ENCODE peak calls at places on chromosomes 1 and 21, in six cellular contexts. G is cardiac muscle cell, D is suprapubic skin, J is HCT116, C is adipocyte, M is stomach. A is an unnamed sample. For H3K9me3, the result is how much of the 10 kb centered on the place peaks cover.

GRCh38 chr1:9573723-9574122 is 15.0 kb upstream of the TMEM201 start:
- DNase-seq in J (no peak), M (no peak), D (no peak), C (peak), G (peak), A (no peak)

GRCh38 chr1:216457356-216457755 is 34.1 kb upstream of the USH2A start:
- DNase-seq in J (no peak), D (no peak), C (peak), M (no peak), G (peak), A (no peak)

GRCh38 chr1:236982380-236982779 is 21.9 kb downstream of the MT1HL1 start:
- DNase-seq in M (no peak), G (peak), D (no peak), C (no peak), J (no peak), A (no peak)

GRCh38 chr21:42215942-42216725 is 2.8 kb upstream of the ABCG1 start:
- DNase-seq in D (peak), M (peak), C (no peak), G (no peak), J (no peak), A (no peak)

GRCh38 chr1:1626207-1627141 is 5.5 kb upstream of the MMP23B start:
- DNase-seq in D (peak), J (no peak), G (no peak), M (no peak), C (no peak), A (no peak)

GRCh38 chr1:197027359-197027758 is 39.7 kb downstream of the F13B start:
- DNase-seq in M (no peak), D (no peak), J (no peak), G (no peak), C (no peak), A (peak)

GRCh38 chr1:242404296-242404695 is 120.2 kb downstream of the PLD5 start:
- DNase-seq in M (no peak), C (no peak), J (no peak), D (no peak), G (no peak), A (no peak)

GRCh38 chr1:199719156-199719842 is 308.2 kb upstream of the NR5A2 start:
- DNase-seq in J (no peak), D (no peak), G (no peak), C (no peak), M (no peak), A (no peak)

GRCh38 chr1:9066945-9067807 is 2.3 kb downstream of the SLC2A5 start:
- DNase-seq in D (peak), C (peak), J (no peak), M (no peak), G (no peak), A (peak)

GRCh38 chr1:27359822-27360158 is 7.0 kb downstream of the MAP3K6 start:
- DNase-seq in G (no peak), C (no peak), M (no peak), D (no peak), J (no peak), A (no peak)

GRCh38 chr1:169933999-169934725 is 40.5 kb upstream of the SCYL3 start:
- DNase-seq in D (no peak), J (no peak), C (peak), G (no peak), M (no peak), A (peak)

GRCh38 chr1:21064057-21064456 is 112.6 kb downstream of the EIF4G3 start:
- DNase-seq in D (no peak), M (no peak), G (no peak), C (no peak), J (no peak), A (no peak)

GRCh38 chr1:223089250-223089649 is 53.8 kb downstream of the TLR5 start:
- DNase-seq in M (no peak), D (no peak), G (no peak), J (no peak), C (no peak), A (no peak)

GRCh38 chr1:107897428-107898339 is 67.3 kb downstream of the VAV3 start:
- DNase-seq in G (no peak), C (no peak), J (no peak), D (no peak), M (no peak), A (no peak)

GRCh38 chr21:30779269-30779668 is 24.0 kb upstream of the KRTAP21-1 start:
- DNase-seq in G (no peak), D (no peak), M (no peak), C (no peak), J (no peak), A (no peak)
- H3K9me3 ChIP-seq in G (under half), D (under half), M (under half), C (under half), J (under half), A (under half)

GRCh38 chr1:30149226-30149625 is 574.2 kb downstream of the MATN1 start:
- DNase-seq in M (no peak), D (no peak), C (no peak), G (no peak), J (no peak), A (peak)
- H3K9me3 ChIP-seq in M (under half), D (under half), C (under half), G (under half), J (under half), A (under half)

GRCh38 chr1:2810899-2811525 is 9.5 kb upstream of the TTC34 start:
- DNase-seq in M (no peak), D (no peak), J (no peak), G (no peak), C (no peak), A (no peak)
- H3K9me3 ChIP-seq in M (under half), D (under half), J (under half), G (under half), C (under half), A (under half)

DNA sequence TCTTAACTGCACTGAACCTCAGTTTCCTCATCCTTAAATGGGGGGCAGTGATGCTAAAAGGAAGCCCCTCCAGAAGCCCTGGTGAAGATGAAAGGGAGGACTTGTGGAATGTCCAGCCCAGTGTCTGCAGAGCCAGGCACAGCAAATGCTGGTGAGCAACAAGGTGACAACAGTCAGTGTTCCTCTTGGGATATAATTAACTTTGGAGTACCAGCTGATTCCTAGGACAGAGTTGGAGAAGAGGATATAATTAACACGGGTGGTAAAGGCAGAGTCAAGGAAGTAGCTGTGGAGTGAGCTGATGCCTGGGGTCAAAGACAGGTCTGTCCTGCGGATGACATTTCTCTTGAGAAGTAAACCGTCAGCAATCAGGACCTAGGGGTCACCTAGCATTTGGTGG is 60.7 kb upstream of the MRPS6 start:
- DNase-seq in D (no peak), J (no peak), G (no peak), M (no peak), C (no peak), A (no peak)
- H3K9me3 ChIP-seq in D (under half), J (under half), G (under half), M (under half), C (half or more), A (under half)

GRCh38 chr21:33024278-33025103 is 1.2 kb upstream of the OLIG2 start:
- DNase-seq in D (no peak), J (no peak), M (no peak), G (no peak), C (no peak), A (no peak)

GRCh38 chr21:33025106-33025470 is 647 bp upstream of the OLIG2 start:
- DNase-seq in J (no peak), G (no peak), C (no peak), M (no peak), D (no peak), A (no peak)

GRCh38 chr21:33026299-33026858 is 644 bp downstream of the OLIG2 start:
- DNase-seq in C (no peak), M (no peak), J (no peak), G (no peak), D (no peak), A (no peak)

GRCh38 chr21:33026878-33027400 is 1.2 kb downstream of the OLIG2 start:
- DNase-seq in G (no peak), M (no peak), D (no peak), C (no peak), J (no peak), A (no peak)

GRCh38 chr21:33025471-33026298 is at the start of gene OLIG2:
- DNase-seq in J (no peak), C (no peak), D (no peak), G (no peak), M (no peak), A (peak)
- H3K9me3 ChIP-seq in J (under half), C (under half), D (under half), G (under half), M (under half), A (under half)

GRCh38 chr1:5492861-5493260 is 499.4 kb downstream of the NPHP4 start:
- DNase-seq in G (no peak), D (no peak), J (no peak), C (no peak), M (no peak), A (no peak)

GRCh38 chr1:5488448-5488847 is 503.8 kb downstream of the NPHP4 start:
- DNase-seq in C (no peak), M (no peak), D (no peak), J (no peak), G (no peak), A (no peak)

GRCh38 chr1:5490640-5491039 is 501.6 kb downstream of the NPHP4 start:
- DNase-seq in J (no peak), D (no peak), G (no peak), M (no peak), C (no peak), A (no peak)

GRCh38 chr1:5493708-5494390 is 498.4 kb downstream of the NPHP4 start:
- DNase-seq in D (no peak), J (no peak), C (no peak), G (no peak), M (no peak), A (no peak)

GRCh38 chr1:5491207-5491904 is 500.9 kb downstream of the NPHP4 start:
- DNase-seq in G (no peak), J (no peak), D (no peak), M (no peak), C (no peak), A (no peak)
- H3K9me3 ChIP-seq in G (under half), J (under half), D (under half), M (under half), C (under half), A (under half)

GRCh38 chr1:227654858-227655752 is 80.0 kb downstream of the JMJD4 start:
- DNase-seq in D (no peak), J (no peak), G (no peak), C (no peak), M (no peak), A (no peak)
- H3K9me3 ChIP-seq in D (half or more), J (half or more), G (under half), C (half or more), M (half or more), A (half or more)

GRCh38 chr21:28357743-28358142 is 634.9 kb downstream of the LTN1 start:
- DNase-seq in J (no peak), M (no peak), G (no peak), C (no peak), D (no peak), A (no peak)
- H3K9me3 ChIP-seq in J (under half), M (under half), G (under half), C (under half), D (under half), A (under half)

GRCh38 chr1:2856076-2856390 is 54.5 kb upstream of the TTC34 start:
- DNase-seq in D (no peak), J (no peak), G (no peak), M (no peak), C (no peak), A (no peak)

GRCh38 chr1:2855206-2856075 is 53.9 kb upstream of the TTC34 start:
- DNase-seq in M (no peak), J (no peak), G (no peak), C (no peak), D (no peak), A (no peak)

GRCh38 chr1:2857521-2857920 is 56.0 kb upstream of the TTC34 start:
- DNase-seq in D (no peak), J (no peak), C (no peak), M (no peak), G (no peak), A (no peak)

GRCh38 chr1:2858676-2859075 is 57.2 kb upstream of the TTC34 start:
- DNase-seq in C (no peak), M (no peak), J (no peak), G (no peak), D (no peak), A (no peak)

DNA sequence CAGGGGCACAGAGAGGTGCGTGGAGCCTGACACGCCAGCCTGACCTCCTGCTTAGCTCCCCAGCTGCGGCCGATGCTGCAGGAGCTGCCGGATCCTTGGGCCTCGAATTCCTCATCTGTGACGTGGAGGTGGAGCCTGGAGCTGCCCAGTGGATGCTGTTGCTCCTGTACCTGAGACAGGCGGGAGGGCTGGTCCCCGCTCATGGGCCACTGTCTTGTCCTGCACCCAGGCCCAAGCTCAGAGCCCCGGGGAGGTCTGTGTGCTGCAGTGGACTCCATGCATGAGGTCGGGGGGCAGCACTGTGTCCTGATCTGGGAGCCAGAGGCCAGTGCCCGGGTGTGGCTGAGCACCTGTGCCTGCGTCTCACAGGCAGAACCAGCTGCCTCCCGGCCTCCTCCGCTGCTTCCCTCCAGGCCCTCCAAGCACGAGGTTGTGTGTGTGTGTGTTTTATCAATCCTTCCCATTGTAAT is 55.4 kb upstream of the TTC34 start:
- DNase-seq in M (no peak), G (no peak), C (no peak), J (no peak), D (no peak), A (no peak)
- H3K9me3 ChIP-seq in M (under half), G (under half), C (under half), J (under half), D (under half), A (under half)

DNA sequence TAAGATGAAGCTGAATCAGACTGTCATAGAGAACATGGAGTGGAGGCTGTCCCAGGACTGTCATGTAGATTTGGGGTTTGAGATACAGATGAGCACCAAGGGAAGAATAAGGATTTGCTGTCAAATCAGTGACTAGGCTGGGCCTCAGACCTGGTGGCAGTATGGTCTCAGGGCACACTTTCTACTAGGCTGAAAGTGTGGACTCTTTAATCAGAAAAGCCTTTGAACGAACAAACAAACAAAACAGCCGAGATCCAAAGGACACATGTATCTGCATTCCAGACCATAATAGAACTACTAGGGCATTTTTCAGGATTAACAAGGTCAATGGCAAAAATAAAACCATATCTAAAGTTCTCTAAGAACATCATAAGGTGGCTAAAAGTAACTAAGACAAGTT is 2.9 kb downstream of the OR10J1 start:
- DNase-seq in G (no peak), C (no peak), M (no peak), J (no peak), D (no peak), A (no peak)
- H3K9me3 ChIP-seq in G (under half), C (under half), M (under half), J (under half), D (under half), A (under half)

A was measured in MG63.